ENCODE peak calls at places on chromosomes 5 and 9, in eight cellular contexts. One of them, this sample, is unnamed.

GRCh38 chr9:129834489-129835127 is 467 bp downstream of the C9orf78 start:
- DNase-seq in neural progenitor cell: peak
- DNase-seq in stromal cell of bone marrow: no peak
- DNase-seq in NCI-H2171: no peak
- DNase-seq in IMR-90: no peak
- DNase-seq in cardiac muscle cell: no peak
- DNase-seq in naive thymus-derived CD4-positive, alpha-beta T cell: peak
- DNase-seq in HFF-Myc: no peak
- DNase-seq in this sample: peak

GRCh38 chr5:107388111-107388861 is 282.5 kb downstream of the EFNA5 start:
- DNase-seq in cardiac muscle cell: peak
- DNase-seq in neural progenitor cell: no peak
- DNase-seq in NCI-H2171: no peak
- DNase-seq in stromal cell of bone marrow: peak
- DNase-seq in HFF-Myc: peak
- DNase-seq in naive thymus-derived CD4-positive, alpha-beta T cell: no peak
- DNase-seq in IMR-90: peak
- DNase-seq in this sample: no peak

GRCh38 chr5:148586796-148587195 is 67.5 kb downstream of the HTR4 start:
- DNase-seq in IMR-90: no peak
- DNase-seq in stromal cell of bone marrow: no peak
- DNase-seq in neural progenitor cell: peak
- DNase-seq in naive thymus-derived CD4-positive, alpha-beta T cell: no peak
- DNase-seq in NCI-H2171: no peak
- DNase-seq in HFF-Myc: no peak
- DNase-seq in cardiac muscle cell: no peak
- DNase-seq in this sample: no peak

GRCh38 chr9:37920471-37921167 is 16.7 kb upstream of the SLC25A51 start:
- DNase-seq in HFF-Myc: no peak
- DNase-seq in naive thymus-derived CD4-positive, alpha-beta T cell: no peak
- DNase-seq in IMR-90: no peak
- DNase-seq in NCI-H2171: no peak
- DNase-seq in stromal cell of bone marrow: no peak
- DNase-seq in cardiac muscle cell: no peak
- DNase-seq in neural progenitor cell: peak
- DNase-seq in this sample: no peak

GRCh38 chr9:130806388-130806716 is 28.7 kb upstream of the ABL1 start:
- DNase-seq in HFF-Myc: no peak
- DNase-seq in cardiac muscle cell: no peak
- DNase-seq in NCI-H2171: no peak
- DNase-seq in neural progenitor cell: no peak
- DNase-seq in IMR-90: no peak
- DNase-seq in stromal cell of bone marrow: no peak
- DNase-seq in naive thymus-derived CD4-positive, alpha-beta T cell: no peak
- DNase-seq in this sample: no peak

GRCh38 chr5:30040483-30041116 is 1152.9 kb upstream of the CDH6 start:
- DNase-seq in HFF-Myc: no peak
- DNase-seq in IMR-90: peak
- DNase-seq in neural progenitor cell: peak
- DNase-seq in naive thymus-derived CD4-positive, alpha-beta T cell: no peak
- DNase-seq in cardiac muscle cell: peak
- DNase-seq in stromal cell of bone marrow: peak
- DNase-seq in NCI-H2171: peak
- DNase-seq in this sample: no peak

GRCh38 chr5:6389397-6389796 is 11.1 kb upstream of the MED10 start:
- DNase-seq in NCI-H2171: no peak
- DNase-seq in naive thymus-derived CD4-positive, alpha-beta T cell: no peak
- DNase-seq in HFF-Myc: no peak
- DNase-seq in stromal cell of bone marrow: no peak
- DNase-seq in IMR-90: no peak
- DNase-seq in cardiac muscle cell: no peak
- DNase-seq in neural progenitor cell: no peak
- DNase-seq in this sample: no peak

GRCh38 chr5:109690456-109691247 is 925 bp downstream of the MAN2A1 start:
- DNase-seq in stromal cell of bone marrow: peak
- DNase-seq in IMR-90: peak
- DNase-seq in neural progenitor cell: peak
- DNase-seq in naive thymus-derived CD4-positive, alpha-beta T cell: peak
- DNase-seq in cardiac muscle cell: peak
- DNase-seq in NCI-H2171: no peak
- DNase-seq in HFF-Myc: peak
- DNase-seq in this sample: peak

GRCh38 chr5:8458038-8458383 is 589.1 kb downstream of the MTRR start:
- DNase-seq in naive thymus-derived CD4-positive, alpha-beta T cell: no peak
- DNase-seq in NCI-H2171: peak
- DNase-seq in cardiac muscle cell: peak
- DNase-seq in neural progenitor cell: no peak
- DNase-seq in HFF-Myc: no peak
- DNase-seq in IMR-90: peak
- DNase-seq in stromal cell of bone marrow: no peak
- DNase-seq in this sample: no peak

GRCh38 chr9:127965953-127966352 is 14.8 kb downstream of the EEIG1 start:
- DNase-seq in cardiac muscle cell: no peak
- DNase-seq in stromal cell of bone marrow: no peak
- DNase-seq in IMR-90: no peak
- DNase-seq in naive thymus-derived CD4-positive, alpha-beta T cell: no peak
- DNase-seq in neural progenitor cell: no peak
- DNase-seq in NCI-H2171: no peak
- DNase-seq in HFF-Myc: no peak
- DNase-seq in this sample: no peak

GRCh38 chr5:143536364-143536763 is 132.9 kb upstream of the NR3C1 start:
- DNase-seq in HFF-Myc: peak
- DNase-seq in naive thymus-derived CD4-positive, alpha-beta T cell: no peak
- DNase-seq in NCI-H2171: no peak
- DNase-seq in stromal cell of bone marrow: peak
- DNase-seq in cardiac muscle cell: peak
- DNase-seq in IMR-90: peak
- DNase-seq in neural progenitor cell: no peak
- DNase-seq in this sample: no peak

GRCh38 chr5:144844086-144844485 is 673.4 kb downstream of the KCTD16 start:
- DNase-seq in NCI-H2171: no peak
- DNase-seq in IMR-90: no peak
- DNase-seq in cardiac muscle cell: no peak
- DNase-seq in naive thymus-derived CD4-positive, alpha-beta T cell: no peak
- DNase-seq in neural progenitor cell: no peak
- DNase-seq in HFF-Myc: no peak
- DNase-seq in stromal cell of bone marrow: no peak
- DNase-seq in this sample: no peak

This sample was measured in T-helper 2 cell.